ENCODE peak calls at places on chromosome 11, in seven cellular contexts. N, U, Q, D, M, G and Z are unnamed samples.
A peak's percentile ranks its signal among the peaks of the same experiment; 100 is the strongest.

GRCh38 chr11:70470127-70470526 is 71.8 kb downstream of the CTTN start:
- DNase-seq in N (no peak), U (no peak), Q (peak; percentile 54), D (no peak), M (peak; percentile 65), G (no peak), Z (no peak)

GRCh38 chr11:36375348-36376314 is 79.5 kb downstream of the PRR5L start:
- DNase-seq in N (no peak), U (no peak), Q (no peak), D (no peak), M (no peak), G (no peak), Z (no peak)

GRCh38 chr11:44630511-44631210 is 65.2 kb downstream of the CD82 start:
- DNase-seq in N (no peak), U (peak; percentile 42), Q (peak; percentile 57), D (peak; percentile 39), M (no peak), G (no peak), Z (peak; percentile 77)

GRCh38 chr11:45754261-45754709 is 50.7 kb upstream of the SLC35C1 start:
- DNase-seq in N (no peak), U (no peak), Q (no peak), D (no peak), M (no peak), G (no peak), Z (no peak)

GRCh38 chr11:130473795-130474377 is 25.4 kb downstream of the ADAMTS15 start:
- DNase-seq in N (no peak), U (no peak), Q (no peak), D (no peak), M (no peak), G (no peak), Z (peak; percentile 79)

GRCh38 chr11:66868726-66869291 is 11.9 kb downstream of the LRFN4 start:
- DNase-seq in N (peak; percentile 71), U (no peak), Q (no peak), D (peak; percentile 92), M (peak; percentile 80), G (no peak), Z (no peak)

GRCh38 chr11:134677338-134677948 is 265.4 kb upstream of the B3GAT1 start:
- DNase-seq in N (no peak), U (no peak), Q (peak; percentile 46), D (peak; percentile 40), M (no peak), G (no peak), Z (no peak)

GRCh38 chr11:22512457-22512856 is 113.2 kb downstream of the FANCF start:
- DNase-seq in N (no peak), U (no peak), Q (no peak), D (no peak), M (no peak), G (no peak), Z (no peak)

GRCh38 chr11:31419669-31420068 is 50.0 kb downstream of the DNAJC24 start:
- DNase-seq in N (no peak), U (no peak), Q (no peak), D (no peak), M (no peak), G (no peak), Z (no peak)

GRCh38 chr11:9330387-9331384 is 16.3 kb upstream of the TMEM41B start:
- DNase-seq in N (no peak), U (no peak), Q (no peak), D (no peak), M (no peak), G (no peak), Z (no peak)

GRCh38 chr11:62627718-62628117 is 5.9 kb upstream of the B3GAT3 start:
- DNase-seq in N (no peak), U (no peak), Q (no peak), D (no peak), M (no peak), G (no peak), Z (no peak)

GRCh38 chr11:62621027-62621566 is 689 bp downstream of the B3GAT3 start:
- DNase-seq in N (no peak), U (no peak), Q (no peak), D (no peak), M (no peak), G (no peak), Z (no peak)

GRCh38 chr11:62621567-62622470 is at the start of gene B3GAT3:
- DNase-seq in N (peak; percentile 99), U (peak; percentile 99), Q (peak; percentile 99), D (peak; percentile 99), M (peak; percentile 97), G (peak; percentile 85), Z (no peak)

GRCh38 chr11:62622476-62622875 is 690 bp upstream of the B3GAT3 start:
- DNase-seq in N (no peak), U (no peak), Q (no peak), D (no peak), M (no peak), G (no peak), Z (no peak)
- H3K4me3 ChIP-seq in N (no peak overlapping the region), U (peak overlapping the region; percentile 64), Q (no peak overlapping the region), D (peak overlapping the region; percentile 91), M (peak overlapping the region; percentile 70), G (peak overlapping the region; percentile 39), Z (peak overlapping the region; percentile 74)

GRCh38 chr11:47590026-47590861 is 3.8 kb downstream of the FAM180B start:
- DNase-seq in N (no peak), U (no peak), Q (no peak), D (peak; percentile 64), M (no peak), G (no peak), Z (no peak)

GRCh38 chr11:47587733-47588326 is 1.4 kb downstream of the FAM180B start:
- DNase-seq in N (no peak), U (peak; percentile 82), Q (peak; percentile 82), D (peak; percentile 87), M (peak; percentile 92), G (no peak), Z (no peak)

GRCh38 chr11:47587039-47587675 is 679 bp downstream of the FAM180B start:
- DNase-seq in N (no peak), U (peak; percentile 76), Q (no peak), D (peak; percentile 4), M (no peak), G (no peak), Z (no peak)

GRCh38 chr11:47589504-47590025 is 3.1 kb downstream of the FAM180B start:
- DNase-seq in N (no peak), U (no peak), Q (peak; percentile 79), D (no peak), M (no peak), G (no peak), Z (no peak)

DNA sequence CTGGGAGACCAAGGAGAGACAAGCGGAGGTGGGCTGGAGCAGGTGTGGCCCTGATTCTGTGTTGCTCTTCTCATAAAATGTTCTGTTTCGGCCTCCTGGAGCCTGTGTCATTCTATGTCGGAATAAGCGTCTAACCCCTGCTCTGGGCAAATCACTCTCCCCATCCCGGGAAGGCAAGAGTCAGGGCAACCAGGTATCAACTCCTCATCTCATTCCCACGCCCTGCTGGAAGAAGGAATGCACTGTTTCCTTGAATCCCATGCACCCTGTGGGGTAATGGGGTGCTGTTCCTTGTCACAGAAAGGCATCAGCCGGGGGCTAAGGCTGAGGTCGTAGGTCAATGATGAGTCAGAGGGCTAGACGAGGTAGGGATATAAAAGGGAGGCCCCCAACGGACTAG is 2.6 kb downstream of the FAM180B start:
- DNase-seq in N (no peak), U (no peak), Q (no peak), D (peak; percentile 24), M (no peak), G (no peak), Z (no peak)
- H3K27me3 ChIP-seq in N (peaks cover 6% of the 10 kb centered on the region), U (peaks cover 19% of the 10 kb centered on the region), Q (peaks cover 39% of the 10 kb centered on the region), D (peaks cover 36% of the 10 kb centered on the region), M (peaks cover 11% of the 10 kb centered on the region), G (peaks cover 6% of the 10 kb centered on the region), Z (peaks cover 6% of the 10 kb centered on the region)

GRCh38 chr11:78127408-78127807 is 12.0 kb downstream of the ALG8 start:
- DNase-seq in N (no peak), U (no peak), Q (no peak), D (no peak), M (no peak), G (no peak), Z (no peak)

GRCh38 chr11:78132475-78132874 is 7.0 kb downstream of the ALG8 start:
- DNase-seq in N (no peak), U (no peak), Q (no peak), D (no peak), M (no peak), G (no peak), Z (no peak)

GRCh38 chr11:78131956-78132355 is 7.5 kb downstream of the ALG8 start:
- DNase-seq in N (no peak), U (no peak), Q (no peak), D (no peak), M (no peak), G (no peak), Z (no peak)
- TF ChIP-seq POLR2AphosphoS5 in N (no peak), U (no peak), Q (no peak), D (no peak), M (no peak), G (no peak), Z (no peak)

GRCh38 chr11:14971865-14972580 is at the start of gene CALCA:
- DNase-seq in N (no peak), U (no peak), Q (no peak), D (no peak), M (no peak), G (no peak), Z (no peak)
- H3K4me3 ChIP-seq in N (no peak within 1 kb of the TSS), U (no peak within 1 kb of the TSS), Q (no peak within 1 kb of the TSS), D (no peak within 1 kb of the TSS), M (no peak within 1 kb of the TSS), G (peak within 1 kb of the TSS; percentile 27), Z (no peak within 1 kb of the TSS)